ENCODE peak calls at places on chromosomes 3 and 15, in seven cellular contexts. R is NCI-H69; B is cortex of kidney; K is Peyer's patch; D is activated T-helper 9 cell treated with anti-CD3 and anti-CD28 coated beads, Interleukin-2, amount 50 U/mL, for 16 hours; C is mucosa of gallbladder; E is D341Med. L is an unnamed sample.

GRCh38 chr15:34239151-34239761 is 14.4 kb downstream of the EMC4 start:
- DNase-seq in C (no peak), D (peak), B (no peak), R (no peak), E (no peak), K (no peak), L (no peak)

GRCh38 chr3:61985020-61985419 is 388.3 kb downstream of the FEZF2 start:
- DNase-seq in D (no peak), R (no peak), K (no peak), C (no peak), B (no peak), E (no peak), L (no peak)

GRCh38 chr3:6438031-6438430 is 422.9 kb upstream of the GRM7 start:
- DNase-seq in D (no peak), B (no peak), K (no peak), C (no peak), E (no peak), R (no peak), L (no peak)

GRCh38 chr15:85606721-85607120 is 188.0 kb downstream of the KLHL25 start:
- DNase-seq in B (no peak), E (no peak), K (no peak), R (no peak), C (no peak), D (no peak), L (no peak)

GRCh38 chr3:18425641-18426403 is 683 bp upstream of the SATB1 start:
- DNase-seq in K (peak), R (peak), C (peak), B (no peak), D (peak), E (peak), L (peak)

GRCh38 chr15:58909616-58910015 is 23.9 kb downstream of the SLTM start:
- DNase-seq in K (no peak), E (no peak), R (no peak), B (no peak), C (no peak), D (no peak), L (no peak)

GRCh38 chr3:45078910-45079522 is 52.9 kb downstream of the CLEC3B start:
- DNase-seq in C (no peak), K (no peak), D (no peak), R (no peak), E (no peak), B (no peak), L (no peak)

GRCh38 chr3:84877092-84877491 is 81.7 kb upstream of the CADM2 start:
- DNase-seq in C (no peak), E (no peak), D (no peak), K (no peak), R (no peak), B (no peak), L (no peak)

GRCh38 chr15:25437751-25438600 is 848 bp downstream of the UBE3A start:
- DNase-seq in K (peak), C (peak), D (peak), E (peak), B (no peak), R (peak), L (peak)

GRCh38 chr3:72227536-72228070 is 442.7 kb upstream of the PROK2 start:
- DNase-seq in R (no peak), D (no peak), C (no peak), K (no peak), B (no peak), E (no peak), L (no peak)

GRCh38 chr3:124928333-124929202 is 6.0 kb downstream of the MUC13 start:
- DNase-seq in D (peak), E (peak), C (peak), B (no peak), R (peak), K (peak), L (peak)

GRCh38 chr15:95326689-95327525 is 1003.6 kb upstream of the NR2F2 start:
- DNase-seq in R (peak), B (no peak), C (no peak), E (peak), K (no peak), D (no peak), L (no peak)

GRCh38 chr3:182755308-182756106 is 37.8 kb upstream of the ATP11B start:
- DNase-seq in R (no peak), D (no peak), E (no peak), C (no peak), K (no peak), B (no peak), L (no peak)

GRCh38 chr3:170078620-170079281 is 41.0 kb downstream of the GPR160 start:
- DNase-seq in D (no peak), R (peak), K (no peak), B (no peak), E (no peak), C (no peak), L (peak)

GRCh38 chr15:72483279-72483678 is 9.1 kb downstream of the ARIH1 start:
- DNase-seq in K (no peak), E (no peak), D (no peak), C (no peak), B (no peak), R (no peak), L (no peak)

GRCh38 chr15:60052796-60053195 is 48.7 kb downstream of the FOXB1 start:
- DNase-seq in B (no peak), E (no peak), D (no peak), C (no peak), R (no peak), K (no peak), L (no peak)

GRCh38 chr15:90412356-90413194 is 24.5 kb downstream of the IQGAP1 start:
- DNase-seq in D (no peak), B (no peak), K (peak), C (peak), R (no peak), E (no peak), L (no peak)

GRCh38 chr3:48432411-48433371 is 2.8 kb upstream of the PLXNB1 start:
- DNase-seq in R (no peak), K (no peak), B (no peak), E (no peak), D (no peak), C (no peak), L (no peak)

GRCh38 chr15:71390101-71390500 is 274.8 kb downstream of the THSD4 start:
- DNase-seq in C (no peak), D (no peak), R (no peak), E (no peak), B (no peak), K (no peak), L (no peak)

GRCh38 chr3:152491922-152492321 is 223.2 kb downstream of the MBNL1 start:
- DNase-seq in E (no peak), R (no peak), B (no peak), K (no peak), C (no peak), D (no peak), L (no peak)

L was measured in BE2C.